ENCODE peak calls at places on chromosomes 13 and 19, in eight cellular contexts. U is esophagus squamous epithelium, C is thyroid gland, Z is PC-9, E is aorta, F is GM23248, M is tibial artery, D is breast epithelium. V is an unnamed sample.

GRCh38 chr13:84649853-84650252 is 767.6 kb upstream of the SLITRK1 start:
- DNase-seq in Z (no peak), M (no peak), U (no peak), F (peak; percentile 52), D (no peak), C (no peak), E (no peak), V (no peak)

GRCh38 chr19:42386974-42387707 is 3.0 kb downstream of the CNFN start:
- DNase-seq in D (peak; percentile 79), F (peak; percentile 73), U (no peak), C (peak; percentile 53), M (no peak), Z (peak; percentile 69), E (no peak), V (no peak)

GRCh38 chr13:109175666-109176065 is 546.3 kb downstream of the MYO16 start:
- DNase-seq in F (no peak), M (no peak), C (no peak), U (no peak), E (no peak), D (no peak), Z (no peak), V (no peak)

GRCh38 chr19:47660435-47660832 is 51.5 kb downstream of the BICRA start:
- DNase-seq in U (no peak), C (no peak), D (no peak), M (no peak), F (no peak), E (no peak), Z (peak; percentile 95), V (peak; percentile 46)

GRCh38 chr13:107834717-107835116 is 380.6 kb downstream of the LIG4 start:
- DNase-seq in E (no peak), F (peak; percentile 75), D (no peak), U (no peak), M (no peak), Z (no peak), C (no peak), V (no peak)

GRCh38 chr13:112442483-112443090 is 66.4 kb downstream of the SPACA7 start:
- DNase-seq in F (no peak), E (peak; percentile 37), Z (no peak), D (no peak), M (no peak), U (no peak), C (no peak), V (no peak)

GRCh38 chr13:21637296-21637695 is 33.3 kb upstream of the MICU2 start:
- DNase-seq in D (no peak), E (no peak), F (peak; percentile 24), M (no peak), Z (peak; percentile 79), C (peak; percentile 88), U (no peak), V (no peak)

GRCh38 chr13:24004142-24004541 is 106.8 kb upstream of the C1QTNF9B start:
- DNase-seq in M (no peak), F (no peak), C (no peak), E (no peak), Z (no peak), U (no peak), D (no peak), V (no peak)

GRCh38 chr13:114132419-114133121 is at the start of gene RASA3:
- DNase-seq in Z (peak; percentile 49), D (no peak), M (peak; percentile 89), E (peak; percentile 92), U (no peak), C (peak; percentile 81), F (peak; percentile 91), V (peak; percentile 66)

GRCh38 chr19:45505996-45506245 is 1.4 kb upstream of the VASP start:
- DNase-seq in M (no peak), D (no peak), U (no peak), Z (no peak), C (no peak), F (no peak), E (no peak), V (no peak)

GRCh38 chr13:96223231-96223630 is 133.3 kb downstream of the HS6ST3 start:
- DNase-seq in F (no peak), Z (no peak), E (no peak), M (no peak), D (no peak), U (no peak), C (no peak), V (peak; percentile 42)

GRCh38 chr19:58001895-58002369 is 688 bp downstream of the ZNF606 start:
- DNase-seq in F (no peak), D (no peak), E (no peak), U (no peak), C (peak; percentile 15), M (no peak), Z (no peak), V (no peak)

GRCh38 chr19:54154603-54155345 is 4.7 kb downstream of the LENG1 start:
- DNase-seq in U (no peak), E (no peak), C (no peak), M (no peak), Z (peak; percentile 30), D (no peak), F (peak; percentile 69), V (no peak)

GRCh38 chr19:41302624-41303351 is 7.2 kb upstream of the CCDC97 start:
- DNase-seq in C (peak; percentile 21), E (peak; percentile 77), Z (no peak), U (no peak), D (no peak), F (no peak), M (no peak), V (no peak)

GRCh38 chr13:79662882-79663281 is 181.9 kb downstream of the NDFIP2 start:
- DNase-seq in C (peak; percentile 5), M (no peak), Z (no peak), F (no peak), U (no peak), E (no peak), D (no peak), V (peak; percentile 19)

GRCh38 chr19:1245884-1246816 is 2.2 kb upstream of the MIDN start:
- DNase-seq in U (no peak), Z (no peak), D (no peak), M (peak; percentile 96), C (peak; percentile 99), F (no peak), E (no peak), V (peak; percentile 97)
- H3K4me1 ChIP-seq in U (peaks cover 77% of the 10 kb centered on the region), Z (peaks cover 26% of the 10 kb centered on the region), D (peaks cover 34% of the 10 kb centered on the region), M (peaks cover 6% of the 10 kb centered on the region), C (peaks cover 68% of the 10 kb centered on the region), F (peaks cover 32% of the 10 kb centered on the region), E (no peaks in the 10 kb centered on the region), V (peaks cover 55% of the 10 kb centered on the region)

GRCh38 chr13:75641026-75641425 is 4.9 kb downstream of the LMO7 start:
- DNase-seq in Z (no peak), M (no peak), U (no peak), D (no peak), E (no peak), C (peak; percentile 62), F (no peak), V (no peak)
- H3K4me1 ChIP-seq in Z (peaks cover 7% of the 10 kb centered on the region), M (no peaks in the 10 kb centered on the region), U (peaks cover 40% of the 10 kb centered on the region), D (no peaks in the 10 kb centered on the region), E (no peaks in the 10 kb centered on the region), C (peaks cover 68% of the 10 kb centered on the region), F (peaks cover 31% of the 10 kb centered on the region), V (peaks cover 8% of the 10 kb centered on the region)

GRCh38 chr19:1134431-1134830 is 30.6 kb downstream of the GPX4 start:
- DNase-seq in Z (no peak), U (no peak), D (no peak), M (no peak), E (no peak), F (no peak), C (no peak), V (no peak)
- H3K4me1 ChIP-seq in Z (no peaks in the 10 kb centered on the region), U (peaks cover 76% of the 10 kb centered on the region), D (peaks cover 29% of the 10 kb centered on the region), M (no peaks in the 10 kb centered on the region), E (no peaks in the 10 kb centered on the region), F (peaks cover 12% of the 10 kb centered on the region), C (peaks cover 57% of the 10 kb centered on the region), V (peaks cover 32% of the 10 kb centered on the region)

GRCh38 chr19:19404879-19405860 is at the start of gene GATAD2A:
- DNase-seq in D (peak; percentile 89), E (peak; percentile 98), F (peak; percentile 98), M (peak; percentile 97), Z (peak; percentile 87), U (peak; percentile 88), C (peak; percentile 92), V (peak; percentile 94)
- H3K4me1 ChIP-seq in D (peaks cover 5% of the 10 kb centered on the region), E (peaks cover 1% of the 10 kb centered on the region), F (peaks cover 62% of the 10 kb centered on the region), M (no peaks in the 10 kb centered on the region), Z (peaks cover 63% of the 10 kb centered on the region), U (peaks cover 74% of the 10 kb centered on the region), C (peaks cover 47% of the 10 kb centered on the region), V (peaks cover 65% of the 10 kb centered on the region)

GRCh38 chr13:30866692-30867669 is 39.1 kb upstream of the MEDAG start:
- DNase-seq in M (no peak), E (no peak), Z (no peak), F (no peak), D (no peak), U (no peak), C (no peak), V (no peak)
- H3K4me1 ChIP-seq in M (peaks cover 6% of the 10 kb centered on the region), E (peaks cover 2% of the 10 kb centered on the region), Z (peaks cover 9% of the 10 kb centered on the region), F (peaks cover 71% of the 10 kb centered on the region), D (no peaks in the 10 kb centered on the region), U (peaks cover 54% of the 10 kb centered on the region), C (peaks cover 34% of the 10 kb centered on the region), V (peaks cover 6% of the 10 kb centered on the region)

DNA sequence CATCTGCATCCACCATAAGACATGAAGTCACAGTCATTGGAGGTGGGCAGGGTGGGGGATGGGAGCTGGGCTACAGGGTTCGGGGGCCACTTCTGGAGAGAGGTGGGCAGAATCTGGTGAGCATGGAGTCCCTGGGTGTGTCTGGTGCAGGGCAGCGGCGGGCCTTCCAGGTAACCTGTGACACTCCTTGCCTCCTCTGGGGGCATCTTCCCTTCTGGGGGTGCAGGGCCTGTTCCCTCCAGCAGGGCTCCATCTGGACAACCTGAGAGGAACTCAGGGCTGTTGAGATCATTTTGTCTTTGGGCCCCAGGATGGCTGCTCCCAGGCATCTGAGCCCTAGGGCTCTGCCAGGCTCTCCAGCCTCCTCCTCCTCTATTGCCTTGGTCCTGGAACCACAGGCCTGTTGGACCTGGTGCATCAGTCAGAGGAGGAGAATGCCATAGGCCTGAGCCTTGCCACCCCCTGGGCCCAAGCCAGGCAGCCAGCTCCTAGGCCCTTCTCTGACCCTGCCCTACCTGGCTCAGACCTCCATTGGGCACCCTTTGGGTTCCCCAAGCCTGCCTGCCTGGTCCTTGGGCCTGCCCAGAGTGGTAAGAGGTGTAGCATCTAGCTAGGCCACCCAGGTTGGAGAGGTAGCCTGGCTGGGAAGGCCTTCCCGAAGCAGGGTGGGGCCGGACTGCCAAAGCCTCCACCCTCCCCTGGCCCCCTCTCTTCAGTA is 13.4 kb downstream of the LYL1 start:
- DNase-seq in C (no peak), F (peak; percentile 69), Z (no peak), D (no peak), M (no peak), U (no peak), E (no peak), V (no peak)
- H3K4me1 ChIP-seq in C (peaks cover 26% of the 10 kb centered on the region), F (peaks cover 25% of the 10 kb centered on the region), Z (peaks cover 3% of the 10 kb centered on the region), D (peaks cover 9% of the 10 kb centered on the region), M (peaks cover 14% of the 10 kb centered on the region), U (peaks cover 65% of the 10 kb centered on the region), E (no peaks in the 10 kb centered on the region), V (peaks cover 15% of the 10 kb centered on the region)

GRCh38 chr13:99418663-99419140 is 82.6 kb upstream of the TM9SF2 start:
- DNase-seq in F (no peak), D (no peak), C (no peak), M (no peak), U (no peak), Z (no peak), E (no peak), V (no peak)
- H3K4me1 ChIP-seq in F (no peaks in the 10 kb centered on the region), D (no peaks in the 10 kb centered on the region), C (no peaks in the 10 kb centered on the region), M (no peaks in the 10 kb centered on the region), U (no peaks in the 10 kb centered on the region), Z (no peaks in the 10 kb centered on the region), E (no peaks in the 10 kb centered on the region), V (no peaks in the 10 kb centered on the region)